ENCODE peak calls at places on chromosomes 7 and 10, in six cellular contexts. One of them, this sample, is unnamed.
A peak's percentile ranks its signal among the peaks of the same experiment; 100 is the strongest.

GRCh38 chr7:30027065-30027456 is 559 bp upstream of the FKBP14 start:
- DNase-seq in fibroblast of mammary gland: peak; percentile 62
- DNase-seq in thoracic aorta: no peak
- DNase-seq in foreskin fibroblast: peak; percentile 36
- DNase-seq in mesothelial cell of epicardium: no peak
- DNase-seq in uterus: no peak
- DNase-seq in this sample: no peak

GRCh38 chr10:130621231-130621775 is 485.1 kb downstream of the GLRX3 start:
- DNase-seq in foreskin fibroblast: no peak
- DNase-seq in fibroblast of mammary gland: no peak
- DNase-seq in mesothelial cell of epicardium: no peak
- DNase-seq in uterus: no peak
- DNase-seq in thoracic aorta: no peak
- DNase-seq in this sample: no peak

GRCh38 chr7:1567082-1567771 is 2.6 kb downstream of the PSMG3 start:
- DNase-seq in thoracic aorta: no peak
- DNase-seq in mesothelial cell of epicardium: no peak
- DNase-seq in foreskin fibroblast: no peak
- DNase-seq in uterus: no peak
- DNase-seq in fibroblast of mammary gland: peak; percentile 99
- DNase-seq in this sample: no peak

GRCh38 chr7:25391295-25391861 is 163.1 kb upstream of the NPVF start:
- DNase-seq in uterus: no peak
- DNase-seq in fibroblast of mammary gland: peak; percentile 59
- DNase-seq in thoracic aorta: no peak
- DNase-seq in foreskin fibroblast: peak; percentile 4
- DNase-seq in mesothelial cell of epicardium: no peak
- DNase-seq in this sample: no peak

GRCh38 chr10:60426425-60426824 is 36.8 kb upstream of the ANK3 start:
- DNase-seq in foreskin fibroblast: peak; percentile 83
- DNase-seq in uterus: no peak
- DNase-seq in mesothelial cell of epicardium: no peak
- DNase-seq in fibroblast of mammary gland: peak; percentile 96
- DNase-seq in thoracic aorta: no peak
- DNase-seq in this sample: no peak

GRCh38 chr10:1043532-1043995 is 5.4 kb downstream of the IDI1 start:
- DNase-seq in foreskin fibroblast: no peak
- DNase-seq in fibroblast of mammary gland: no peak
- DNase-seq in thoracic aorta: no peak
- DNase-seq in mesothelial cell of epicardium: no peak
- DNase-seq in uterus: peak; percentile 36
- DNase-seq in this sample: no peak

GRCh38 chr7:50068850-50069551 is 24.0 kb downstream of the ZPBP start:
- DNase-seq in thoracic aorta: no peak
- DNase-seq in mesothelial cell of epicardium: no peak
- DNase-seq in foreskin fibroblast: no peak
- DNase-seq in uterus: no peak
- DNase-seq in fibroblast of mammary gland: peak; percentile 15
- DNase-seq in this sample: no peak

GRCh38 chr7:128887169-128888038 is 23.1 kb downstream of the KCP start:
- DNase-seq in mesothelial cell of epicardium: no peak
- DNase-seq in foreskin fibroblast: no peak
- DNase-seq in thoracic aorta: no peak
- DNase-seq in fibroblast of mammary gland: no peak
- DNase-seq in uterus: no peak
- DNase-seq in this sample: no peak

GRCh38 chr7:40772096-40772495 is 637.3 kb downstream of the SUGCT start:
- DNase-seq in foreskin fibroblast: no peak
- DNase-seq in uterus: no peak
- DNase-seq in fibroblast of mammary gland: no peak
- DNase-seq in thoracic aorta: no peak
- DNase-seq in mesothelial cell of epicardium: no peak
- DNase-seq in this sample: no peak

GRCh38 chr10:79933961-79934360 is 14.9 kb downstream of the SFTPD start:
- DNase-seq in thoracic aorta: no peak
- DNase-seq in mesothelial cell of epicardium: no peak
- DNase-seq in uterus: no peak
- DNase-seq in fibroblast of mammary gland: no peak
- DNase-seq in foreskin fibroblast: no peak
- DNase-seq in this sample: no peak

GRCh38 chr7:90345548-90346319 is 782 bp upstream of the GTPBP10 start:
- DNase-seq in mesothelial cell of epicardium: no peak
- DNase-seq in uterus: no peak
- DNase-seq in fibroblast of mammary gland: peak; percentile 47
- DNase-seq in thoracic aorta: no peak
- DNase-seq in foreskin fibroblast: peak; percentile 31
- DNase-seq in this sample: no peak

GRCh38 chr7:99267530-99268360 is 4.9 kb upstream of the MYH16 start:
- DNase-seq in thoracic aorta: peak; percentile 31
- DNase-seq in uterus: no peak
- DNase-seq in mesothelial cell of epicardium: no peak
- DNase-seq in foreskin fibroblast: peak; percentile 88
- DNase-seq in fibroblast of mammary gland: peak; percentile 88
- DNase-seq in this sample: no peak

GRCh38 chr10:84997870-84998269 is 669.5 kb downstream of the CCSER2 start:
- DNase-seq in mesothelial cell of epicardium: no peak
- DNase-seq in uterus: no peak
- DNase-seq in fibroblast of mammary gland: no peak
- DNase-seq in foreskin fibroblast: no peak
- DNase-seq in thoracic aorta: no peak
- DNase-seq in this sample: no peak

GRCh38 chr10:52756295-52756694 is 16.3 kb downstream of the MBL2 start:
- DNase-seq in foreskin fibroblast: no peak
- DNase-seq in fibroblast of mammary gland: no peak
- DNase-seq in mesothelial cell of epicardium: no peak
- DNase-seq in uterus: no peak
- DNase-seq in thoracic aorta: no peak
- DNase-seq in this sample: no peak

GRCh38 chr7:30584415-30584814 is 10.3 kb upstream of the GARS1 start:
- DNase-seq in uterus: no peak
- DNase-seq in thoracic aorta: no peak
- DNase-seq in foreskin fibroblast: no peak
- DNase-seq in fibroblast of mammary gland: no peak
- DNase-seq in mesothelial cell of epicardium: no peak
- DNase-seq in this sample: no peak

GRCh38 chr7:74013539-74014272 is 14.3 kb upstream of the ELN start:
- DNase-seq in fibroblast of mammary gland: no peak
- DNase-seq in foreskin fibroblast: no peak
- DNase-seq in uterus: no peak
- DNase-seq in mesothelial cell of epicardium: no peak
- DNase-seq in thoracic aorta: peak; percentile 73
- DNase-seq in this sample: no peak

GRCh38 chr10:14508725-14509124 is 178.0 kb upstream of the FRMD4A start:
- DNase-seq in foreskin fibroblast: no peak
- DNase-seq in mesothelial cell of epicardium: no peak
- DNase-seq in thoracic aorta: no peak
- DNase-seq in uterus: no peak
- DNase-seq in fibroblast of mammary gland: peak; percentile 72
- DNase-seq in this sample: no peak

GRCh38 chr10:29535012-29535777 is 99.6 kb downstream of the SVIL start:
- DNase-seq in uterus: peak; percentile 55
- DNase-seq in fibroblast of mammary gland: peak; percentile 74
- DNase-seq in foreskin fibroblast: peak; percentile 86
- DNase-seq in thoracic aorta: no peak
- DNase-seq in mesothelial cell of epicardium: no peak
- DNase-seq in this sample: peak; percentile 85

GRCh38 chr10:85319826-85320225 is 991.4 kb downstream of the CCSER2 start:
- DNase-seq in uterus: no peak
- DNase-seq in fibroblast of mammary gland: no peak
- DNase-seq in foreskin fibroblast: no peak
- DNase-seq in thoracic aorta: no peak
- DNase-seq in mesothelial cell of epicardium: no peak
- DNase-seq in this sample: no peak

GRCh38 chr7:23928391-23928790 is 218.4 kb downstream of the STK31 start:
- DNase-seq in fibroblast of mammary gland: no peak
- DNase-seq in thoracic aorta: no peak
- DNase-seq in mesothelial cell of epicardium: no peak
- DNase-seq in foreskin fibroblast: no peak
- DNase-seq in uterus: no peak
- DNase-seq in this sample: no peak

GRCh38 chr10:37584643-37585042 is 272.8 kb downstream of the ZNF248 start:
- DNase-seq in foreskin fibroblast: no peak
- DNase-seq in uterus: no peak
- DNase-seq in fibroblast of mammary gland: no peak
- DNase-seq in mesothelial cell of epicardium: no peak
- DNase-seq in thoracic aorta: no peak
- DNase-seq in this sample: no peak

GRCh38 chr7:5218564-5219360 is 28.7 kb downstream of the WIPI2 start:
- DNase-seq in thoracic aorta: no peak
- DNase-seq in uterus: no peak
- DNase-seq in mesothelial cell of epicardium: no peak
- DNase-seq in fibroblast of mammary gland: no peak
- DNase-seq in foreskin fibroblast: no peak
- DNase-seq in this sample: no peak

GRCh38 chr7:122301858-122302745 is 2.4 kb downstream of the FEZF1 start:
- DNase-seq in uterus: no peak
- DNase-seq in mesothelial cell of epicardium: no peak
- DNase-seq in thoracic aorta: no peak
- DNase-seq in fibroblast of mammary gland: no peak
- DNase-seq in foreskin fibroblast: no peak
- DNase-seq in this sample: peak; percentile 61

GRCh38 chr7:120941856-120942255 is 8.7 kb upstream of the ING3 start:
- DNase-seq in fibroblast of mammary gland: no peak
- DNase-seq in uterus: peak; percentile 33
- DNase-seq in mesothelial cell of epicardium: no peak
- DNase-seq in thoracic aorta: no peak
- DNase-seq in foreskin fibroblast: no peak
- DNase-seq in this sample: no peak

GRCh38 chr7:120939345-120939744 is 11.2 kb upstream of the ING3 start:
- DNase-seq in foreskin fibroblast: no peak
- DNase-seq in thoracic aorta: no peak
- DNase-seq in mesothelial cell of epicardium: no peak
- DNase-seq in uterus: no peak
- DNase-seq in fibroblast of mammary gland: no peak
- DNase-seq in this sample: no peak

GRCh38 chr7:120944826-120945562 is 5.6 kb upstream of the ING3 start:
- DNase-seq in foreskin fibroblast: no peak
- DNase-seq in fibroblast of mammary gland: no peak
- DNase-seq in uterus: no peak
- DNase-seq in mesothelial cell of epicardium: no peak
- DNase-seq in thoracic aorta: no peak
- DNase-seq in this sample: no peak

GRCh38 chr7:120942861-120943260 is 7.7 kb upstream of the ING3 start:
- DNase-seq in foreskin fibroblast: no peak
- DNase-seq in thoracic aorta: no peak
- DNase-seq in fibroblast of mammary gland: no peak
- DNase-seq in mesothelial cell of epicardium: no peak
- DNase-seq in uterus: no peak
- DNase-seq in this sample: no peak

DNA sequence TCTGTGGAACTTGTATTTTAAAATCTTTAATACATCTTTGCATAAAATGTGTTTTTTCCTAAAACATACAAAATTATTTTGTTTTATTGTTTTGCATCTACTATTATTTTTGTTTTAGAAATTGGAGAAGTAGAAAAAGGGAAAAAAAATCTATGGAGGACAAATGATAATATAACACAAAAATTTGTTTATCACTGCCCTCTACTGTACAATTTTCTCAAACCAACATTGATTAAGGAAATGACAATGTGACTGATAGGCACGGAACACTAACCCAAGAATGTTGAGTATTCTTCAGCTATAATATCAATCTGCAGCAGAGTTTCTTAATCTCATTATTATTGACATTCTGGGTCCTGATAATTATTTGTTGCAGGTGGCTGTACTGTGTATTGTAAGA is 9.5 kb upstream of the ING3 start:
- DNase-seq in foreskin fibroblast: no peak
- DNase-seq in thoracic aorta: no peak
- DNase-seq in mesothelial cell of epicardium: no peak
- DNase-seq in uterus: no peak
- DNase-seq in fibroblast of mammary gland: peak; percentile 16
- DNase-seq in this sample: no peak
- TF ChIP-seq CTCF in foreskin fibroblast: peak; percentile 8
- TF ChIP-seq CTCF in thoracic aorta: peak; percentile 26
- TF ChIP-seq CTCF in mesothelial cell of epicardium: no peak
- TF ChIP-seq CTCF in uterus: no peak
- TF ChIP-seq CTCF in fibroblast of mammary gland: peak; percentile 26
- TF ChIP-seq CTCF in this sample: no peak

GRCh38 chr10:91552260-91552659 is 80.6 kb downstream of the PPP1R3C start:
- DNase-seq in thoracic aorta: no peak
- DNase-seq in fibroblast of mammary gland: no peak
- DNase-seq in foreskin fibroblast: no peak
- DNase-seq in mesothelial cell of epicardium: no peak
- DNase-seq in uterus: no peak
- DNase-seq in this sample: no peak

GRCh38 chr10:91555455-91555854 is 77.4 kb downstream of the PPP1R3C start:
- DNase-seq in uterus: no peak
- DNase-seq in fibroblast of mammary gland: no peak
- DNase-seq in thoracic aorta: no peak
- DNase-seq in foreskin fibroblast: no peak
- DNase-seq in mesothelial cell of epicardium: no peak
- DNase-seq in this sample: no peak

GRCh38 chr10:91551856-91552255 is 81.0 kb downstream of the PPP1R3C start:
- DNase-seq in thoracic aorta: no peak
- DNase-seq in fibroblast of mammary gland: peak; percentile 72
- DNase-seq in mesothelial cell of epicardium: no peak
- DNase-seq in uterus: peak; percentile 35
- DNase-seq in foreskin fibroblast: peak; percentile 57
- DNase-seq in this sample: peak; percentile 55

GRCh38 chr10:91549296-91549695 is 83.6 kb downstream of the PPP1R3C start:
- DNase-seq in mesothelial cell of epicardium: no peak
- DNase-seq in fibroblast of mammary gland: peak; percentile 30
- DNase-seq in uterus: no peak
- DNase-seq in foreskin fibroblast: no peak
- DNase-seq in thoracic aorta: no peak
- DNase-seq in this sample: no peak

GRCh38 chr10:91552706-91553105 is 80.2 kb downstream of the PPP1R3C start:
- DNase-seq in foreskin fibroblast: no peak
- DNase-seq in uterus: no peak
- DNase-seq in mesothelial cell of epicardium: no peak
- DNase-seq in thoracic aorta: no peak
- DNase-seq in fibroblast of mammary gland: peak; percentile 27
- DNase-seq in this sample: no peak
- TF ChIP-seq CTCF in foreskin fibroblast: peak; percentile 47
- TF ChIP-seq CTCF in uterus: peak; percentile 43
- TF ChIP-seq CTCF in mesothelial cell of epicardium: no peak
- TF ChIP-seq CTCF in thoracic aorta: peak; percentile 47
- TF ChIP-seq CTCF in fibroblast of mammary gland: peak; percentile 50
- TF ChIP-seq CTCF in this sample: no peak

GRCh38 chr10:116771101-116771705 is 28.8 kb upstream of the HSPA12A start:
- DNase-seq in foreskin fibroblast: peak; percentile 86
- DNase-seq in mesothelial cell of epicardium: no peak
- DNase-seq in thoracic aorta: no peak
- DNase-seq in uterus: peak; percentile 87
- DNase-seq in fibroblast of mammary gland: peak; percentile 95
- DNase-seq in this sample: no peak
- TF ChIP-seq CTCF in foreskin fibroblast: no peak
- TF ChIP-seq CTCF in mesothelial cell of epicardium: no peak
- TF ChIP-seq CTCF in thoracic aorta: no peak
- TF ChIP-seq CTCF in uterus: no peak
- TF ChIP-seq CTCF in fibroblast of mammary gland: no peak
- TF ChIP-seq CTCF in this sample: no peak

DNA sequence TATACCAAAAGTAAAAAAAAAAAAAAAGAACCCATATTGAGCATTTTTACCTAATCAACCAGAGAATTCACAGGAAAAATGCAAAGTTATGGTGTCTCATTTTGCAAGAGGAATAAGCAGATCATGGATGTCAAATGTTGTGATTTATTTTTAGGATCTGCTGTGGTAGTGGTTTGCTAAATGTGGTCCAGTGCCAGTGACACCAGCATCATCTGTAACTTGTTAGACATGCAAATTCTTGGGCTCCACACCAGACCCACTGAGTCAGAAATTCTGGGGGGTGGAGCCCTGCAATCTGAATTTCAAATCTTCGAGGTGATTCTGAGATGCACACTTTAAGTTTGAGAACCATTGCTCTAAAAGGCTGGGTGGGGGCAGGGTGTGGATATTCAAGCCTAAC is 30.1 kb upstream of the ZEB1 start:
- DNase-seq in fibroblast of mammary gland: peak; percentile 85
- DNase-seq in thoracic aorta: no peak
- DNase-seq in uterus: no peak
- DNase-seq in foreskin fibroblast: peak; percentile 23
- DNase-seq in mesothelial cell of epicardium: no peak
- DNase-seq in this sample: no peak
- TF ChIP-seq CTCF in fibroblast of mammary gland: no peak
- TF ChIP-seq CTCF in thoracic aorta: no peak
- TF ChIP-seq CTCF in uterus: no peak
- TF ChIP-seq CTCF in foreskin fibroblast: no peak
- TF ChIP-seq CTCF in mesothelial cell of epicardium: no peak
- TF ChIP-seq CTCF in this sample: no peak

This sample was measured in glutamatergic neuron.